ENCODE peak calls at places on chromosomes 6 and 20, in nine cellular contexts. G, I, Q, F, S, B, L, N and D are unnamed samples. For H3K79me2, the result is how much of the 10 kb centered on the place peaks cover.

GRCh38 chr6:37966801-37967200 is 147.3 kb downstream of the ZFAND3 start:
- DNase-seq in G (no peak), I (peak), Q (no peak), F (no peak), S (peak), B (no peak), L (no peak), N (no peak), D (no peak)

GRCh38 chr6:12957321-12958051 is 240.9 kb downstream of the PHACTR1 start:
- DNase-seq in G (no peak), I (peak), Q (peak), F (peak), S (no peak), B (peak), L (peak), N (no peak), D (no peak)

GRCh38 chr6:45741437-45742166 is 274.1 kb downstream of the CLIC5 start:
- DNase-seq in G (peak), I (peak), Q (peak), F (no peak), S (no peak), B (peak), L (no peak), N (no peak), D (no peak)

GRCh38 chr6:127447780-127448179 is 11.4 kb downstream of the KIAA0408 start:
- DNase-seq in G (no peak), I (no peak), Q (no peak), F (no peak), S (no peak), B (no peak), L (no peak), N (no peak), D (no peak)

GRCh38 chr6:112475083-112475482 is 128.0 kb downstream of the RFPL4B start:
- DNase-seq in G (no peak), I (peak), Q (no peak), F (no peak), S (peak), B (peak), L (no peak), N (no peak), D (no peak)

GRCh38 chr6:23174781-23175361 is 605.5 kb downstream of the HDGFL1 start:
- DNase-seq in G (no peak), I (peak), Q (no peak), F (no peak), S (peak), B (peak), L (no peak), N (peak), D (no peak)

GRCh38 chr6:53768636-53769035 is 26.2 kb upstream of the LRRC1 start:
- DNase-seq in G (no peak), I (peak), Q (no peak), F (no peak), S (no peak), B (peak), L (no peak), N (no peak), D (no peak)

GRCh38 chr6:81265106-81265505 is 487.4 kb downstream of the TENT5A start:
- DNase-seq in G (no peak), I (peak), Q (no peak), F (no peak), S (no peak), B (peak), L (no peak), N (no peak), D (no peak)

GRCh38 chr20:1835531-1835930 is 59.7 kb upstream of the SIRPA start:
- DNase-seq in G (no peak), I (no peak), Q (no peak), F (no peak), S (no peak), B (no peak), L (no peak), N (no peak), D (no peak)

GRCh38 chr6:163356324-163356723 is 58.2 kb upstream of the QKI start:
- DNase-seq in G (no peak), I (peak), Q (no peak), F (peak), S (no peak), B (peak), L (peak), N (no peak), D (no peak)

GRCh38 chr6:34062815-34063214 is 83.1 kb downstream of the GRM4 start:
- DNase-seq in G (peak), I (no peak), Q (no peak), F (no peak), S (no peak), B (no peak), L (no peak), N (no peak), D (no peak)

GRCh38 chr20:6034134-6034969 is 19.5 kb downstream of the LRRN4 start:
- DNase-seq in G (no peak), I (no peak), Q (peak), F (no peak), S (no peak), B (peak), L (no peak), N (no peak), D (no peak)

GRCh38 chr6:127022297-127022696 is 96.2 kb upstream of the RSPO3 start:
- DNase-seq in G (no peak), I (peak), Q (no peak), F (no peak), S (no peak), B (no peak), L (no peak), N (no peak), D (no peak)

GRCh38 chr6:11585426-11586016 is 48.0 kb downstream of the TMEM170B start:
- DNase-seq in G (peak), I (peak), Q (peak), F (peak), S (peak), B (peak), L (no peak), N (peak), D (peak)

GRCh38 chr20:1322511-1323245 is 6.3 kb downstream of the SDCBP2 start:
- DNase-seq in G (no peak), I (peak), Q (no peak), F (no peak), S (no peak), B (peak), L (no peak), N (no peak), D (no peak)

GRCh38 chr6:22785036-22785435 is 215.7 kb downstream of the HDGFL1 start:
- DNase-seq in G (no peak), I (no peak), Q (no peak), F (peak), S (no peak), B (peak), L (no peak), N (no peak), D (no peak)

GRCh38 chr20:20214757-20215275 is 153.1 kb upstream of the INSM1 start:
- DNase-seq in G (no peak), I (no peak), Q (no peak), F (no peak), S (no peak), B (no peak), L (no peak), N (no peak), D (no peak)

GRCh38 chr6:146892613-146893401 is 294.0 kb downstream of the ADGB start:
- DNase-seq in G (no peak), I (peak), Q (no peak), F (no peak), S (peak), B (peak), L (no peak), N (no peak), D (no peak)

GRCh38 chr6:116210750-116211425 is 43.0 kb downstream of the TSPYL4 start:
- DNase-seq in G (no peak), I (peak), Q (no peak), F (no peak), S (peak), B (peak), L (no peak), N (no peak), D (no peak)

GRCh38 chr6:16256781-16257180 is 18.4 kb downstream of the GMPR start:
- DNase-seq in G (no peak), I (no peak), Q (no peak), F (no peak), S (no peak), B (no peak), L (no peak), N (no peak), D (peak)

GRCh38 chr6:56537223-56537770 is 105.4 kb downstream of the DST start:
- DNase-seq in G (no peak), I (no peak), Q (no peak), F (no peak), S (no peak), B (no peak), L (no peak), N (no peak), D (no peak)

GRCh38 chr6:7673063-7673536 is 52.8 kb upstream of the BMP6 start:
- DNase-seq in G (no peak), I (peak), Q (no peak), F (peak), S (no peak), B (peak), L (peak), N (peak), D (no peak)

GRCh38 chr6:126701799-126702198 is 361.9 kb downstream of the CENPW start:
- DNase-seq in G (peak), I (peak), Q (peak), F (no peak), S (no peak), B (no peak), L (no peak), N (no peak), D (no peak)

GRCh38 chr6:169990095-169991030 is 238.9 kb downstream of the ERMARD start:
- DNase-seq in G (peak), I (no peak), Q (no peak), F (no peak), S (no peak), B (no peak), L (no peak), N (no peak), D (peak)

GRCh38 chr20:14055127-14055742 is 59.9 kb downstream of the MACROD2 start:
- DNase-seq in G (peak), I (peak), Q (peak), F (peak), S (no peak), B (peak), L (no peak), N (peak), D (peak)

GRCh38 chr20:63626424-63627128 is at the start of gene GMEB2:
- DNase-seq in G (peak), I (no peak), Q (peak), F (no peak), S (no peak), B (no peak), L (peak), N (peak), D (peak)

GRCh38 chr6:53932502-53932901 is 137.7 kb downstream of the LRRC1 start:
- DNase-seq in G (no peak), I (no peak), Q (no peak), F (no peak), S (no peak), B (no peak), L (no peak), N (no peak), D (no peak)

GRCh38 chr6:25050356-25050755 is 114.6 kb upstream of the RIPOR2 start:
- DNase-seq in G (peak), I (peak), Q (no peak), F (no peak), S (peak), B (peak), L (no peak), N (no peak), D (peak)

GRCh38 chr20:15703171-15703911 is 869.9 kb downstream of the KIF16B start:
- DNase-seq in G (no peak), I (peak), Q (no peak), F (no peak), S (peak), B (peak), L (no peak), N (no peak), D (no peak)

GRCh38 chr20:62227977-62228958 is 8.2 kb upstream of the HRH3 start:
- DNase-seq in G (no peak), I (no peak), Q (no peak), F (peak), S (no peak), B (no peak), L (peak), N (no peak), D (peak)

GRCh38 chr6:17393335-17394191 is at the start of gene CAP2:
- DNase-seq in G (no peak), I (peak), Q (no peak), F (peak), S (peak), B (peak), L (peak), N (no peak), D (no peak)

GRCh38 chr6:17390276-17390675 is 3.1 kb upstream of the CAP2 start:
- DNase-seq in G (no peak), I (no peak), Q (no peak), F (no peak), S (no peak), B (no peak), L (no peak), N (no peak), D (no peak)

GRCh38 chr6:17394192-17394611 is 807 bp downstream of the CAP2 start:
- DNase-seq in G (no peak), I (peak), Q (peak), F (peak), S (peak), B (peak), L (peak), N (peak), D (no peak)

GRCh38 chr6:17395112-17395511 is 1.7 kb downstream of the CAP2 start:
- DNase-seq in G (no peak), I (no peak), Q (no peak), F (no peak), S (no peak), B (no peak), L (no peak), N (no peak), D (no peak)

DNA sequence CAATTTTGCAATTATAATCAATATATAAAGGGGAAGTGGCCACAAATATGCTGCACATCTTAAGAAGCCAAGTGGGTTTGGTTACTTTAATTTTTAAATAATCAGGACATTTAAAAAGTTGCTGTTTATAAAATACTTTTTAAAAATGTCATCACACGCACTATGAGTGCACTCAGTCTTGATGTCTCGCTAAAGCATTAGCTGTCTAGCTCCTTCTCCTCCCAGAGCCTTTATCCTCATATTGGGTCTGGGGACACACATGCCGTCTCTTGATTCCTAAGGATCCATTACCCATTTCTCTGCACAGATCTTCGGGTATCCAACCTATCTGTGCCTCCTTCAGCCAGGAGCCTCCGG is 439 bp upstream of the CAP2 start:
- DNase-seq in G (no peak), I (no peak), Q (no peak), F (no peak), S (no peak), B (no peak), L (no peak), N (no peak), D (no peak)
- H2AFZ ChIP-seq in G (no peak), I (peak), Q (no peak), F (peak), S (peak), B (peak), L (peak), N (peak), D (no peak)

GRCh38 chr6:85887467-85887866 is 244.8 kb upstream of the SYNCRIP start:
- DNase-seq in G (no peak), I (no peak), Q (no peak), F (no peak), S (no peak), B (no peak), L (no peak), N (no peak), D (no peak)

GRCh38 chr6:85892346-85892745 is 249.7 kb upstream of the SYNCRIP start:
- DNase-seq in G (no peak), I (no peak), Q (no peak), F (peak), S (no peak), B (no peak), L (no peak), N (no peak), D (no peak)
- H3K79me2 ChIP-seq in G (under half), I (under half), Q (under half), F (under half), S (under half), B (under half), L (under half), N (under half), D (under half)

GRCh38 chr6:30647802-30648460 is 998 bp downstream of the C6orf136 start:
- DNase-seq in G (no peak), I (no peak), Q (no peak), F (no peak), S (no peak), B (no peak), L (no peak), N (no peak), D (no peak)
- H2AFZ ChIP-seq in G (peak), I (peak), Q (peak), F (peak), S (peak), B (peak), L (no peak), N (no peak), D (peak)

GRCh38 chr6:158259136-158259535 is 53.1 kb upstream of the TULP4 start:
- DNase-seq in G (no peak), I (no peak), Q (no peak), F (no peak), S (no peak), B (no peak), L (no peak), N (no peak), D (peak)
- H3K79me2 ChIP-seq in G (under half), I (half or more), Q (under half), F (half or more), S (under half), B (under half), L (under half), N (half or more), D (half or more)

DNA sequence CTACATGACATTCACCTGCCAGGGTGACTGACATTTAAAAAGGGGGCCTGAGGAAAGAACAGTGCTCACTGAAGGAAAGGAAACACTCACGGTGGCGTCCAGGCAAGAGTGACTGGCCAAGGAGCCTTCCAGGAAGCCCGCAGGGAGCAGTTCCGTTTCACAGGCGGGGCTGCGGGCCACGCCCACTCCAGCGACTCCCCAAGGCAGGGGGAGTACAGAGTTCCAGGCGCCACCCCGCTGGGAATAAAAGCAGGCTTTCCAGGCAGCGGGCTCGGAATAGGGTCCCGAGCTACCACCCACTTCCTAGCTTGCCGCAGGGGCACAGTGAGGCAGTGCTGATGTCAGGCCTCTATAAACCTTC is 34.2 kb downstream of the PKIG start:
- DNase-seq in G (no peak), I (no peak), Q (no peak), F (peak), S (no peak), B (no peak), L (peak), N (no peak), D (no peak)
- H2AFZ ChIP-seq in G (no peak), I (no peak), Q (no peak), F (no peak), S (no peak), B (no peak), L (no peak), N (no peak), D (no peak)

GRCh38 chr20:59028812-59029211 is 3.3 kb downstream of the ATP5F1E start:
- DNase-seq in G (no peak), I (peak), Q (no peak), F (no peak), S (no peak), B (no peak), L (no peak), N (no peak), D (no peak)
- H3K79me2 ChIP-seq in G (half or more), I (half or more), Q (half or more), F (half or more), S (half or more), B (half or more), L (under half), N (half or more), D (half or more)

GRCh38 chr20:17634666-17635319 is 47.2 kb downstream of the RRBP1 start:
- DNase-seq in G (no peak), I (no peak), Q (no peak), F (no peak), S (no peak), B (no peak), L (no peak), N (no peak), D (no peak)
- H2AFZ ChIP-seq in G (no peak), I (no peak), Q (no peak), F (no peak), S (no peak), B (no peak), L (no peak), N (no peak), D (no peak)

GRCh38 chr20:32181606-32182005 is 25.9 kb downstream of the PLAGL2 start:
- DNase-seq in G (no peak), I (no peak), Q (no peak), F (no peak), S (peak), B (no peak), L (no peak), N (no peak), D (no peak)
- H3K79me2 ChIP-seq in G (under half), I (under half), Q (under half), F (under half), S (under half), B (under half), L (under half), N (under half), D (under half)

GRCh38 chr6:161210857-161211256 is 63.0 kb downstream of the AGPAT4 start:
- DNase-seq in G (no peak), I (no peak), Q (no peak), F (no peak), S (no peak), B (no peak), L (no peak), N (no peak), D (no peak)

GRCh38 chr6:161212902-161213301 is 61.0 kb downstream of the AGPAT4 start:
- DNase-seq in G (no peak), I (no peak), Q (no peak), F (no peak), S (no peak), B (peak), L (no peak), N (no peak), D (no peak)

GRCh38 chr6:161215193-161215592 is 58.7 kb downstream of the AGPAT4 start:
- DNase-seq in G (no peak), I (peak), Q (no peak), F (no peak), S (no peak), B (peak), L (no peak), N (no peak), D (no peak)

GRCh38 chr6:161214722-161215121 is 59.1 kb downstream of the AGPAT4 start:
- DNase-seq in G (no peak), I (no peak), Q (no peak), F (no peak), S (no peak), B (no peak), L (no peak), N (no peak), D (no peak)

DNA sequence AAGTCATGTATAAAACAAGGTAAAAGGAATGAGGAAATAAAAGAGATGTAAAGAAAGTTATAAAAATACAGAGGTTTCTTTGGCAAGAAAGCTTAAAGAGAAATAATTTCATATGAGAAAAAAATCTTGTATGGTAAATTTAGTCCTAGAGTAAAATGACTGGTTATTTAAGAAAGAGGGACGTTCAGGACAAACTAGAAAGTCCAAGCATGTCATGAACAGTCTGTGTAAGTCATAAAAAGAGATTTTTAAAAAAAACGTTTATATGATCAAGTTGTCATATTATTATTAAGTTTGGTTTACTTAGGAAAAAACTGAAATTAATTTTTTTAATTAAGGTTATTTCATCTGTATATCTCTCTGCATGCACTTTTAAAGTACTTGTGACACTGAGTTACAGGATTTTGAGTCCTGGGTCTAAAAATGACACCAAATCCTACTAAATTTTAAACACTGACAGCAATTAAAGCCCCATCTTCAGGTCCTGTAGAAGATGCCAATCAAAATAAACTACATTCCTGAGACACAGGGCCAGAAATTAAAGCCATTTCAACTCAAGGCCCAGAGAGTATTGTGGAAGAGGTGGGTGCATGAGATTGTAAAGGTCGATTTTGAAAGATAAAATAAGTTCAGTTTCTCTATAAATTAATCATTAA is 62.4 kb downstream of the AGPAT4 start:
- DNase-seq in G (peak), I (no peak), Q (no peak), F (peak), S (no peak), B (no peak), L (no peak), N (peak), D (peak)
- H2AFZ ChIP-seq in G (no peak), I (no peak), Q (no peak), F (no peak), S (no peak), B (no peak), L (no peak), N (no peak), D (no peak)